ENCODE peak calls at places on chromosome 6, in nine cellular contexts. One of them, this sample, is unnamed.
A peak's percentile ranks its signal among the peaks of the same experiment; 100 is the strongest.

GRCh38 chr6:156912431-156912830 is 135.3 kb downstream of the ARID1B start:
- DNase-seq in brain microvascular endothelial cell: no peak
- DNase-seq in GM12865: peak; percentile 38
- DNase-seq in lung: no peak
- DNase-seq in fibroblast of mammary gland: no peak
- DNase-seq in MM.1S: peak; percentile 10
- DNase-seq in uterus: no peak
- DNase-seq in pancreas: no peak
- DNase-seq in ovary: no peak
- DNase-seq in this sample: no peak

GRCh38 chr6:100719883-100720682 is 161.0 kb downstream of the ASCC3 start:
- DNase-seq in brain microvascular endothelial cell: no peak
- DNase-seq in GM12865: peak; percentile 29
- DNase-seq in lung: no peak
- DNase-seq in fibroblast of mammary gland: peak; percentile 60
- DNase-seq in MM.1S: peak; percentile 21
- DNase-seq in uterus: no peak
- DNase-seq in pancreas: no peak
- DNase-seq in ovary: no peak
- DNase-seq in this sample: no peak

GRCh38 chr6:114049367-114049966 is 78.5 kb upstream of the HDAC2 start:
- DNase-seq in brain microvascular endothelial cell: no peak
- DNase-seq in GM12865: peak; percentile 18
- DNase-seq in lung: no peak
- DNase-seq in fibroblast of mammary gland: no peak
- DNase-seq in MM.1S: peak; percentile 75
- DNase-seq in uterus: no peak
- DNase-seq in pancreas: no peak
- DNase-seq in ovary: no peak
- DNase-seq in this sample: no peak

GRCh38 chr6:107532707-107533106 is 42.8 kb downstream of the SOBP start:
- DNase-seq in brain microvascular endothelial cell: no peak
- DNase-seq in GM12865: no peak
- DNase-seq in lung: no peak
- DNase-seq in fibroblast of mammary gland: no peak
- DNase-seq in MM.1S: no peak
- DNase-seq in uterus: no peak
- DNase-seq in pancreas: no peak
- DNase-seq in ovary: no peak
- DNase-seq in this sample: no peak

GRCh38 chr6:678515-678914 is 14.4 kb downstream of the EXOC2 start:
- DNase-seq in brain microvascular endothelial cell: no peak
- DNase-seq in GM12865: no peak
- DNase-seq in lung: no peak
- DNase-seq in fibroblast of mammary gland: no peak
- DNase-seq in MM.1S: no peak
- DNase-seq in uterus: no peak
- DNase-seq in pancreas: no peak
- DNase-seq in ovary: no peak
- DNase-seq in this sample: no peak

GRCh38 chr6:20708367-20709124 is 174.3 kb downstream of the CDKAL1 start:
- DNase-seq in brain microvascular endothelial cell: peak; percentile 14
- DNase-seq in GM12865: peak; percentile 80
- DNase-seq in lung: no peak
- DNase-seq in fibroblast of mammary gland: no peak
- DNase-seq in MM.1S: no peak
- DNase-seq in uterus: no peak
- DNase-seq in pancreas: no peak
- DNase-seq in ovary: no peak
- DNase-seq in this sample: no peak

GRCh38 chr6:74492587-74492986 is 713.3 kb downstream of the COL12A1 start:
- DNase-seq in brain microvascular endothelial cell: no peak
- DNase-seq in GM12865: no peak
- DNase-seq in lung: no peak
- DNase-seq in fibroblast of mammary gland: no peak
- DNase-seq in MM.1S: no peak
- DNase-seq in uterus: no peak
- DNase-seq in pancreas: no peak
- DNase-seq in ovary: no peak
- DNase-seq in this sample: no peak

GRCh38 chr6:37334047-37334446 is 19.7 kb upstream of the RNF8 start:
- DNase-seq in brain microvascular endothelial cell: no peak
- DNase-seq in GM12865: no peak
- DNase-seq in lung: no peak
- DNase-seq in fibroblast of mammary gland: no peak
- DNase-seq in MM.1S: no peak
- DNase-seq in uterus: no peak
- DNase-seq in pancreas: no peak
- DNase-seq in ovary: no peak
- DNase-seq in this sample: no peak

GRCh38 chr6:166620478-166621113 is 6.5 kb downstream of the RPS6KA2 start:
- DNase-seq in brain microvascular endothelial cell: no peak
- DNase-seq in GM12865: no peak
- DNase-seq in lung: no peak
- DNase-seq in fibroblast of mammary gland: no peak
- DNase-seq in MM.1S: no peak
- DNase-seq in uterus: no peak
- DNase-seq in pancreas: no peak
- DNase-seq in ovary: no peak
- DNase-seq in this sample: no peak

GRCh38 chr6:166617359-166617758 is 9.7 kb downstream of the RPS6KA2 start:
- DNase-seq in brain microvascular endothelial cell: no peak
- DNase-seq in GM12865: no peak
- DNase-seq in lung: no peak
- DNase-seq in fibroblast of mammary gland: no peak
- DNase-seq in MM.1S: no peak
- DNase-seq in uterus: no peak
- DNase-seq in pancreas: no peak
- DNase-seq in ovary: no peak
- DNase-seq in this sample: no peak

GRCh38 chr6:166619912-166620311 is 7.1 kb downstream of the RPS6KA2 start:
- DNase-seq in brain microvascular endothelial cell: peak; percentile 92
- DNase-seq in GM12865: no peak
- DNase-seq in lung: peak; percentile 75
- DNase-seq in fibroblast of mammary gland: peak; percentile 98
- DNase-seq in MM.1S: no peak
- DNase-seq in uterus: peak; percentile 69
- DNase-seq in pancreas: no peak
- DNase-seq in ovary: no peak
- DNase-seq in this sample: no peak

GRCh38 chr6:166618251-166618650 is 8.8 kb downstream of the RPS6KA2 start:
- DNase-seq in brain microvascular endothelial cell: no peak
- DNase-seq in GM12865: no peak
- DNase-seq in lung: no peak
- DNase-seq in fibroblast of mammary gland: no peak
- DNase-seq in MM.1S: no peak
- DNase-seq in uterus: no peak
- DNase-seq in pancreas: no peak
- DNase-seq in ovary: no peak
- DNase-seq in this sample: no peak

DNA sequence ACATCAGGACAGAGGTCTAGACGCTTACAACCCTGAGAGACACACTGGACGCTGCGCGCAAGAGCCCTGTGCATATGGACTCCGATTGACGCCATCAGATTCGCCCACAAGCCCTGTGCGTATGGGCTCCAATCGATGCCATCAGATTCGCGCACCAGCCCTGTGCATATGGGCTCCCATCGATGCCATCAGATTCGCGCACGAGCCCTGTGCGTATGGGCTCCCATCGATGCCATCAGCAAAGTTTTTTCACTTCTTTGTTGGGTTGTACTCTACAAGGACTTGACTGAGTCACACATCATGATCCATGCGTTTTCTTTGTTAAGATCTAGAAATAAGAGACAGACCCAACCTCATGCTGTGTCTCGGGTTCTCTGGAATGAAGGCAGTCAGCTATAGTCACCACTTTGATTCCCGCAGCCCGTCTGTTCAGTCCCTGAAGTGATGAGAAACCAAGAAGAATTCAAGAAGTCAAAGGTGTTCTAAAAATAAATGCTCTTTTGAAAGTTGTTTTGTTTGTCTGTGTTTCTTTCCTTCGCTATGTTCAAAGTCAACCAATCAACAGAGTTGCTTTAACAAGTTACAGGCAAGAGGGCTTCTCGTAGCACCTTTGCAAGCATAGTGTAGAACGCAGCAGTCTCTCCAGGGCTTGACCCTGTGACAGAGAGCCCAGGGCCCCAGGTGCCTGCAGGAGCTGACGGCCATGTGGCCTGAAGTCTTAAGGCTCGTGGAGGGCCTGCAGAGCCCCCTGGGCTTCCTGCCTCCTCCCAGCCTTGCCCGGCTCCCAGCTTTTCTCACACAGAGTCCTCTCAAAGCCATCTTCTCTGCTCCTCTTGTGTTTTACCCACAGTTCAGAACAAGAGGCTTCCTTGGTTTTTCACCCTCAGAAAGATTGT is 7.9 kb downstream of the RPS6KA2 start:
- DNase-seq in brain microvascular endothelial cell: peak; percentile 95
- DNase-seq in GM12865: no peak
- DNase-seq in lung: no peak
- DNase-seq in fibroblast of mammary gland: peak; percentile 89
- DNase-seq in MM.1S: no peak
- DNase-seq in uterus: no peak
- DNase-seq in pancreas: no peak
- DNase-seq in ovary: no peak
- DNase-seq in this sample: no peak
- H3K4me3 ChIP-seq in brain microvascular endothelial cell: no peak overlapping the region
- H3K4me3 ChIP-seq in GM12865: no peak overlapping the region
- H3K4me3 ChIP-seq in lung: no peak overlapping the region
- H3K4me3 ChIP-seq in fibroblast of mammary gland: no peak overlapping the region
- H3K4me3 ChIP-seq in MM.1S: no peak overlapping the region
- H3K4me3 ChIP-seq in uterus: no peak overlapping the region
- H3K4me3 ChIP-seq in pancreas: no peak overlapping the region
- H3K4me3 ChIP-seq in ovary: no peak overlapping the region
- H3K4me3 ChIP-seq in this sample: no peak overlapping the region

DNA sequence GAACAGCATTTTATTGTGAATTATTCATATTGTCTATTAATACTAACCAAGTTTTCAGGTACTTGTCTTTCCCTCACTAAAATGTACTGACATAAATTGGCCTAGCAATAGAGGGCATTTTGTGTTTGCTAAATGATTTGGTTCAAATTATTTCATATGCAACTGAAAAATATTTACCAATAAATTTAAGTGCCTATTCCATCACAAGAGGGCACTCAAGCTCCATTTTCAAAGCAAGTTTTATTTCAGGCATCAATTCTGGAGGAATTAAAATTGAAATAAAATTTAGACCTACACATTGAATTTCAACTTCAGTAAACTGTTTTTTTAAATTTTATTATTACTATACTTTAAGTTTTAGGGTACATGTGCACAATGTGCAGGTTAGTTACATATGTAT is 114.3 kb upstream of the SYNCRIP start:
- DNase-seq in brain microvascular endothelial cell: peak; percentile 8
- DNase-seq in GM12865: peak; percentile 24
- DNase-seq in lung: no peak
- DNase-seq in fibroblast of mammary gland: peak; percentile 45
- DNase-seq in MM.1S: peak; percentile 51
- DNase-seq in uterus: no peak
- DNase-seq in pancreas: no peak
- DNase-seq in ovary: no peak
- DNase-seq in this sample: no peak
- TF ChIP-seq CTCF in brain microvascular endothelial cell: peak; percentile 34
- TF ChIP-seq CTCF in GM12865: peak; percentile 16
- TF ChIP-seq CTCF in lung: no peak
- TF ChIP-seq CTCF in fibroblast of mammary gland: peak; percentile 51
- TF ChIP-seq CTCF in MM.1S: peak; percentile 51
- TF ChIP-seq CTCF in uterus: no peak
- TF ChIP-seq CTCF in pancreas: no peak
- TF ChIP-seq CTCF in ovary: peak; percentile 38
- TF ChIP-seq CTCF in this sample: peak; percentile 17

GRCh38 chr6:47044418-47044817 is 2.3 kb upstream of the ADGRF1 start:
- DNase-seq in brain microvascular endothelial cell: peak; percentile 45
- DNase-seq in GM12865: peak; percentile 4
- DNase-seq in lung: no peak
- DNase-seq in fibroblast of mammary gland: no peak
- DNase-seq in MM.1S: no peak
- DNase-seq in uterus: no peak
- DNase-seq in pancreas: no peak
- DNase-seq in ovary: no peak
- DNase-seq in this sample: no peak

GRCh38 chr6:47047479-47048411 is 5.6 kb upstream of the ADGRF1 start:
- DNase-seq in brain microvascular endothelial cell: peak; percentile 78
- DNase-seq in GM12865: peak; percentile 69
- DNase-seq in lung: peak; percentile 61
- DNase-seq in fibroblast of mammary gland: peak; percentile 76
- DNase-seq in MM.1S: peak; percentile 77
- DNase-seq in uterus: peak; percentile 29
- DNase-seq in pancreas: no peak
- DNase-seq in ovary: no peak
- DNase-seq in this sample: peak; percentile 39

GRCh38 chr6:47047097-47047478 is 5.0 kb upstream of the ADGRF1 start:
- DNase-seq in brain microvascular endothelial cell: no peak
- DNase-seq in GM12865: no peak
- DNase-seq in lung: no peak
- DNase-seq in fibroblast of mammary gland: no peak
- DNase-seq in MM.1S: no peak
- DNase-seq in uterus: no peak
- DNase-seq in pancreas: no peak
- DNase-seq in ovary: no peak
- DNase-seq in this sample: no peak

GRCh38 chr6:47041741-47042140 is 391 bp downstream of the ADGRF1 start:
- DNase-seq in brain microvascular endothelial cell: no peak
- DNase-seq in GM12865: no peak
- DNase-seq in lung: no peak
- DNase-seq in fibroblast of mammary gland: no peak
- DNase-seq in MM.1S: no peak
- DNase-seq in uterus: no peak
- DNase-seq in pancreas: no peak
- DNase-seq in ovary: no peak
- DNase-seq in this sample: no peak

DNA sequence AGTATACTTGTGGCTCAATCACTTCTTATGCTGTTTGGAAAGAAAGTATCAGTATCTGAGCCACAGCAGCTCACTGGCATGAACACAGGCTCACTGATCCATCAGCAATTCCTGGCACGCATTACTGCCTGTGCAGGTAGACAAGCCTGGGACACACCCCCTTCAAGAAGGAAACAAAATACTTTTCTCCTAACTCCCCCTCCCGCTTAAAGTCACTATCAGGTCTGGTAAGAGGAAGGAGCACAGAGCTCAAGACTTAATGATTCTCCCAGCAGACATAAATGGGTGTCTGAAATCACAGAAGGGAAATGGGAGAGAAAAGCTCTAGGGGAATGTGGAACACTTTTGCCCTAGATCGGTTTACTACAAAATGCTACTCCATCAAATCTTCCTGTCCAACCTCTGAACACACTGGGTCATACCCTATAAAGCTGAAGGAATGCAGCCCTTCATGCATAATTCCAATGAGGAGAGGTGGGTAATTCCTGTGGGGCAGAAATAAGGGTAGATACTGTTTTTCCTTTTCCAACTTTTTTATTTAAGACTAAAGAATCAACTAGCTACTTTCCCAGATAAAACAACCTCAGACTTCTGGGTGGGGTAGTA is at the start of gene ADGRF1:
- DNase-seq in brain microvascular endothelial cell: no peak
- DNase-seq in GM12865: no peak
- DNase-seq in lung: peak; percentile 50
- DNase-seq in fibroblast of mammary gland: no peak
- DNase-seq in MM.1S: no peak
- DNase-seq in uterus: no peak
- DNase-seq in pancreas: no peak
- DNase-seq in ovary: no peak
- DNase-seq in this sample: no peak
- H3K4me3 ChIP-seq in brain microvascular endothelial cell: no peak within 1 kb of the TSS
- H3K4me3 ChIP-seq in GM12865: no peak within 1 kb of the TSS
- H3K4me3 ChIP-seq in lung: no peak within 1 kb of the TSS
- H3K4me3 ChIP-seq in fibroblast of mammary gland: no peak within 1 kb of the TSS
- H3K4me3 ChIP-seq in MM.1S: no peak within 1 kb of the TSS
- H3K4me3 ChIP-seq in uterus: no peak within 1 kb of the TSS
- H3K4me3 ChIP-seq in pancreas: no peak within 1 kb of the TSS
- H3K4me3 ChIP-seq in ovary: no peak within 1 kb of the TSS
- H3K4me3 ChIP-seq in this sample: no peak within 1 kb of the TSS

DNA sequence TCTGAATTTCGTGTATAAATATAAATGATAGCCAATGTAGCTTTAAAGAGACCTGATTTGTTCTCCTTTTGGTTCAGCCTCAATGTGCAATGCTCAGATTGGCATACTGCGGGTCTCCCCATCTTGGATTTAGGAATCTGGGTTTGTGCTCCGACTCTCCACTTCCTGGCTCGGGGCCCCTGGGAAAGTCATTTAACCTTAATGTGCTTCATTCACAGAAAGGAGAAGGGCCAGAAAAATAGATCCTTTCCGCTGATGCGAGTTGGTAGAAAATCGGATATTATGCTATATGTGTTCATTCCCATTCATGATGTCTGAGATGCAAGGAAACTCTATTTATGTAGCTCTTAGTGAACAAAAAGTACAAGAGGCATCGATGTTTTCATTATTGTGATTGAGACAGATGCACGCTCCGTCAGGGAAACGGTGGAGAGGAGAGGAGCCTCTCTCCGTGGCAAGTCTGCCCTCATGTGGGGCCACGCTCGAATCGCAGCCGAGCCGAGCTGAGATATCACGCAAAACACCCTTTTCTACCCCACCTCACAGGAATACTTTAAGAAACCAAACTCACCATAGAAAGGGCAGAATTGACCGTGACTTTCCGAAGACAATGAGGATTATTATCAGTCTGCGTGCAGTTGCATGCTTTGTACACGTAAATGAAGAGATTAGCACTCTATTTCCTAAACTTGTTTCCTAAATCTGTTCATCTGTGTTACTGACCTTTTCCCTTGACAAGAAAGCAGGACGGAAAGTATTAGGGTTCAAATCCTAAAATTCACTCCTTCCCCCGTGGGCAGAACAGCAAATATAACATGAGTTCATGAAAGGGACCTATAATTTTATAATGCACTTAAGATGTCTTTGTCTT is 136.6 kb downstream of the COL9A1 start:
- DNase-seq in brain microvascular endothelial cell: peak; percentile 45
- DNase-seq in GM12865: peak; percentile 51
- DNase-seq in lung: peak; percentile 32
- DNase-seq in fibroblast of mammary gland: peak; percentile 38
- DNase-seq in MM.1S: peak; percentile 48
- DNase-seq in uterus: no peak
- DNase-seq in pancreas: peak; percentile 54
- DNase-seq in ovary: no peak
- DNase-seq in this sample: peak; percentile 7
- TF ChIP-seq CTCF in brain microvascular endothelial cell: peak; percentile 86
- TF ChIP-seq CTCF in GM12865: peak; percentile 57
- TF ChIP-seq CTCF in lung: no peak
- TF ChIP-seq CTCF in fibroblast of mammary gland: peak; percentile 71
- TF ChIP-seq CTCF in MM.1S: peak; percentile 77
- TF ChIP-seq CTCF in uterus: no peak
- TF ChIP-seq CTCF in pancreas: peak; percentile 27
- TF ChIP-seq CTCF in ovary: no peak
- TF ChIP-seq CTCF in this sample: peak; percentile 82

This sample was measured in GM12864.